ENCODE peak calls at places on chromosomes 1 and 21, in nine cellular contexts. One of them, this sample, is unnamed. For H3K4me1, the result is how much of the 10 kb centered on the place peaks cover.

GRCh38 chr1:236103059-236103458 is 38.2 kb upstream of the NID1 start:
- DNase-seq in esophagus muscularis mucosa: no peak
- DNase-seq in A549: no peak
- DNase-seq in thyroid gland: no peak
- DNase-seq in esophagus squamous epithelium: no peak
- DNase-seq in stomach: no peak
- DNase-seq in breast epithelium: no peak
- DNase-seq in ovary: no peak
- DNase-seq in adrenal gland: no peak
- DNase-seq in this sample: no peak

GRCh38 chr21:41045534-41046268 is 122.3 kb upstream of the BACE2 start:
- DNase-seq in esophagus muscularis mucosa: peak
- DNase-seq in A549: no peak
- DNase-seq in thyroid gland: peak
- DNase-seq in esophagus squamous epithelium: no peak
- DNase-seq in stomach: peak
- DNase-seq in breast epithelium: no peak
- DNase-seq in ovary: no peak
- DNase-seq in adrenal gland: no peak
- DNase-seq in this sample: no peak

GRCh38 chr1:210830034-210831028 is 303.6 kb downstream of the KCNH1 start:
- DNase-seq in esophagus muscularis mucosa: peak
- DNase-seq in A549: no peak
- DNase-seq in thyroid gland: no peak
- DNase-seq in esophagus squamous epithelium: no peak
- DNase-seq in stomach: no peak
- DNase-seq in breast epithelium: no peak
- DNase-seq in ovary: no peak
- DNase-seq in adrenal gland: no peak
- DNase-seq in this sample: no peak

GRCh38 chr1:41629571-41629970 is 145.1 kb upstream of the EDN2 start:
- DNase-seq in esophagus muscularis mucosa: no peak
- DNase-seq in A549: no peak
- DNase-seq in thyroid gland: no peak
- DNase-seq in esophagus squamous epithelium: no peak
- DNase-seq in stomach: no peak
- DNase-seq in breast epithelium: no peak
- DNase-seq in ovary: no peak
- DNase-seq in adrenal gland: no peak
- DNase-seq in this sample: no peak

GRCh38 chr1:234980657-234981396 is 147.8 kb downstream of the TOMM20 start:
- DNase-seq in esophagus muscularis mucosa: peak
- DNase-seq in A549: peak
- DNase-seq in thyroid gland: peak
- DNase-seq in esophagus squamous epithelium: peak
- DNase-seq in stomach: peak
- DNase-seq in breast epithelium: peak
- DNase-seq in ovary: peak
- DNase-seq in adrenal gland: peak
- DNase-seq in this sample: peak

GRCh38 chr1:18234790-18235242 is 127.2 kb downstream of the IGSF21 start:
- DNase-seq in esophagus muscularis mucosa: no peak
- DNase-seq in A549: peak
- DNase-seq in thyroid gland: peak
- DNase-seq in esophagus squamous epithelium: no peak
- DNase-seq in stomach: peak
- DNase-seq in breast epithelium: no peak
- DNase-seq in ovary: no peak
- DNase-seq in adrenal gland: peak
- DNase-seq in this sample: no peak

GRCh38 chr1:212355230-212355969 is 59.3 kb downstream of the PACC1 start:
- DNase-seq in esophagus muscularis mucosa: no peak
- DNase-seq in A549: no peak
- DNase-seq in thyroid gland: no peak
- DNase-seq in esophagus squamous epithelium: no peak
- DNase-seq in stomach: no peak
- DNase-seq in breast epithelium: no peak
- DNase-seq in ovary: no peak
- DNase-seq in adrenal gland: no peak
- DNase-seq in this sample: no peak

GRCh38 chr1:14844923-14845617 is 246.6 kb downstream of the KAZN start:
- DNase-seq in esophagus muscularis mucosa: no peak
- DNase-seq in A549: no peak
- DNase-seq in thyroid gland: no peak
- DNase-seq in esophagus squamous epithelium: no peak
- DNase-seq in stomach: no peak
- DNase-seq in breast epithelium: no peak
- DNase-seq in ovary: no peak
- DNase-seq in adrenal gland: no peak
- DNase-seq in this sample: no peak

GRCh38 chr1:91783423-91784162 is 102.4 kb downstream of the TGFBR3 start:
- DNase-seq in esophagus muscularis mucosa: no peak
- DNase-seq in A549: no peak
- DNase-seq in thyroid gland: peak
- DNase-seq in esophagus squamous epithelium: no peak
- DNase-seq in stomach: no peak
- DNase-seq in breast epithelium: no peak
- DNase-seq in ovary: no peak
- DNase-seq in adrenal gland: no peak
- DNase-seq in this sample: no peak

GRCh38 chr21:42233067-42233981 is 14.4 kb downstream of the ABCG1 start:
- DNase-seq in esophagus muscularis mucosa: peak
- DNase-seq in A549: no peak
- DNase-seq in thyroid gland: peak
- DNase-seq in esophagus squamous epithelium: no peak
- DNase-seq in stomach: peak
- DNase-seq in breast epithelium: no peak
- DNase-seq in ovary: peak
- DNase-seq in adrenal gland: peak
- DNase-seq in this sample: peak

GRCh38 chr1:44036409-44037111 is 5.3 kb upstream of the SLC6A9 start:
- DNase-seq in esophagus muscularis mucosa: no peak
- DNase-seq in A549: peak
- DNase-seq in thyroid gland: peak
- DNase-seq in esophagus squamous epithelium: no peak
- DNase-seq in stomach: peak
- DNase-seq in breast epithelium: no peak
- DNase-seq in ovary: no peak
- DNase-seq in adrenal gland: peak
- DNase-seq in this sample: peak

GRCh38 chr1:28416509-28417194 is 47.1 kb downstream of the PHACTR4 start:
- DNase-seq in esophagus muscularis mucosa: no peak
- DNase-seq in A549: no peak
- DNase-seq in thyroid gland: no peak
- DNase-seq in esophagus squamous epithelium: no peak
- DNase-seq in stomach: no peak
- DNase-seq in breast epithelium: no peak
- DNase-seq in ovary: no peak
- DNase-seq in adrenal gland: no peak
- DNase-seq in this sample: no peak

GRCh38 chr1:23403038-23403336 is 21.6 kb downstream of the TCEA3 start:
- DNase-seq in esophagus muscularis mucosa: no peak
- DNase-seq in A549: peak
- DNase-seq in thyroid gland: no peak
- DNase-seq in esophagus squamous epithelium: no peak
- DNase-seq in stomach: peak
- DNase-seq in breast epithelium: no peak
- DNase-seq in ovary: peak
- DNase-seq in adrenal gland: peak
- DNase-seq in this sample: no peak

GRCh38 chr1:205840524-205840923 is 9.4 kb downstream of the PM20D1 start:
- DNase-seq in esophagus muscularis mucosa: no peak
- DNase-seq in A549: no peak
- DNase-seq in thyroid gland: no peak
- DNase-seq in esophagus squamous epithelium: no peak
- DNase-seq in stomach: no peak
- DNase-seq in breast epithelium: no peak
- DNase-seq in ovary: no peak
- DNase-seq in adrenal gland: no peak
- DNase-seq in this sample: no peak

GRCh38 chr1:156911587-156912298 is 8.7 kb upstream of the LRRC71 start:
- DNase-seq in esophagus muscularis mucosa: no peak
- DNase-seq in A549: no peak
- DNase-seq in thyroid gland: no peak
- DNase-seq in esophagus squamous epithelium: no peak
- DNase-seq in stomach: no peak
- DNase-seq in breast epithelium: no peak
- DNase-seq in ovary: no peak
- DNase-seq in adrenal gland: no peak
- DNase-seq in this sample: peak

GRCh38 chr1:159009704-159010361 is at the start of gene IFI16:
- DNase-seq in esophagus muscularis mucosa: no peak
- DNase-seq in A549: peak
- DNase-seq in thyroid gland: peak
- DNase-seq in esophagus squamous epithelium: no peak
- DNase-seq in stomach: no peak
- DNase-seq in breast epithelium: no peak
- DNase-seq in ovary: no peak
- DNase-seq in adrenal gland: peak
- DNase-seq in this sample: peak

GRCh38 chr21:29710498-29710897 is 229.3 kb downstream of the GRIK1 start:
- DNase-seq in esophagus muscularis mucosa: no peak
- DNase-seq in A549: no peak
- DNase-seq in thyroid gland: no peak
- DNase-seq in esophagus squamous epithelium: no peak
- DNase-seq in stomach: no peak
- DNase-seq in breast epithelium: no peak
- DNase-seq in ovary: no peak
- DNase-seq in adrenal gland: no peak
- DNase-seq in this sample: no peak

GRCh38 chr1:59198565-59198964 is 98.3 kb upstream of the FGGY start:
- DNase-seq in esophagus muscularis mucosa: no peak
- DNase-seq in A549: no peak
- DNase-seq in thyroid gland: peak
- DNase-seq in esophagus squamous epithelium: no peak
- DNase-seq in stomach: no peak
- DNase-seq in breast epithelium: no peak
- DNase-seq in ovary: no peak
- DNase-seq in adrenal gland: no peak
- DNase-seq in this sample: no peak

DNA sequence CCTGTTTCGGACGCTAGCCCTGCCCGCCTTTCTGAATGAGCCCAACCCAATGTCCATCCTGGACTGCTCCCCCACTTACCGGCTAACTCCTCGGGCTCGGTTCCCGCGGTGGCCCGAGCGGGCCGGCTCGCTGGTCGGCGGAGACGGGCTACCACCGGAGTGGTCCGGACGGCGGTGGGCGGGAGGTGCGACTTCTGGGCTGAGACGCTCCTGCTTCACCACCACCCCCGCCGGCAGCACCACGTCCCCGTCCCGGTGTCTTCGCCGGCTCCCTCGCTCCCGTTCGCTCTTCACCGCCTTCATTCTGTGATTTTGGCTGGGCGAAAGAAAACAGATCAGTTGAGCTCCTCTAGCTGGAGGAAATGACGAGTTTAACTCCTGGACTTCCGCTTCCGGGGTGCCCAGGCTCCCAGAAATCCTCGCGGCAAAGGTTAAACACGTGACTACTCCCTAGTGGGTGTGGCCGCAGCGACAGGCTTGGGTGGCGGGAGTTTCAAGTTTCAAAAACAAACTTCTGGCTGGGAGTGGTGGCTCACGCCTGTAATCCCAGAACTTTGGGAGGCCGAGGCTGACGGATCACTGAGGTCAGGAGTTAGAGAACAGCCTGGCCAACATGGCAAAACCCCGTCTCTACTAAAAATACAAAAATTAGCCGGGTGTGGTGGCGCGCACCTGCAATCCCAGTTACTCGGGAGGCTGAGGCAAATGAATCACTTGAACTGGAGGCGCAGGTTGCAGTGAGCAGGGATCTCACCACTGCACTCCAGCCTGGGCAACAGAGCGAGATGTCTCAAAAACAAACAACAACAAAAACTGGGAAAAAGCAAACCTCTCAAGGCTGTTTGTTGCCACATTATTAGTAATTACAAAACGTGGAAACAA is at the start of gene SNIP1:
- DNase-seq in esophagus muscularis mucosa: peak
- DNase-seq in A549: peak
- DNase-seq in thyroid gland: peak
- DNase-seq in esophagus squamous epithelium: peak
- DNase-seq in stomach: peak
- DNase-seq in breast epithelium: peak
- DNase-seq in ovary: peak
- DNase-seq in adrenal gland: peak
- DNase-seq in this sample: peak
- TF ChIP-seq POLR2A in esophagus muscularis mucosa: peak
- TF ChIP-seq POLR2A in A549: peak
- TF ChIP-seq POLR2A in thyroid gland: no peak
- TF ChIP-seq POLR2A in esophagus squamous epithelium: no peak
- TF ChIP-seq POLR2A in stomach: no peak
- TF ChIP-seq POLR2A in breast epithelium: peak
- TF ChIP-seq POLR2A in ovary: peak
- TF ChIP-seq POLR2A in adrenal gland: peak
- TF ChIP-seq POLR2A in this sample: peak

DNA sequence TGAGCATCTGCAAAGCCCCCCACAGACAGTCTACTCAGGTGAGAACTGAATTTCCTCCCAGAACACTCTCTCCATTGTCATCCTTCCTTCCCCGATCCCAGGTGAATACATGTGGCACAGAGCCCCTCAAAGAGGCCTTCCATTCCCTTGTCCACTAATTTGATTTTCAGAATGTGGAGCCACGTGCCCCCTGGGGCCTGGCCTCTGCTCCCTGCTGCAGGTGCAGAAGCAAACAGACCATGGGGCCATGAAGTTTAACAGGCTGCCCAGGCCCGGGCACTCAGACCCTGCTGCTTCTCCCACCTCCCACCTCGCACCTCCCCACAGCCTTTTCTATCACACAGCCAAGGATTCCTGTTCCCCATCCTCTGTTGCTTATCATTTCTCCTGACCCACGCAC is 243.8 kb upstream of the RAB4A start:
- DNase-seq in esophagus muscularis mucosa: no peak
- DNase-seq in A549: no peak
- DNase-seq in thyroid gland: no peak
- DNase-seq in esophagus squamous epithelium: no peak
- DNase-seq in stomach: no peak
- DNase-seq in breast epithelium: no peak
- DNase-seq in ovary: no peak
- DNase-seq in adrenal gland: no peak
- DNase-seq in this sample: no peak
- H3K4me1 ChIP-seq in esophagus muscularis mucosa: under half
- H3K4me1 ChIP-seq in A549: under half
- H3K4me1 ChIP-seq in thyroid gland: under half
- H3K4me1 ChIP-seq in esophagus squamous epithelium: under half
- H3K4me1 ChIP-seq in stomach: under half
- H3K4me1 ChIP-seq in breast epithelium: under half
- H3K4me1 ChIP-seq in ovary: under half
- H3K4me1 ChIP-seq in adrenal gland: under half
- H3K4me1 ChIP-seq in this sample: under half

GRCh38 chr1:200401263-200401662 is 8.6 kb downstream of the ZNF281 start:
- DNase-seq in esophagus muscularis mucosa: no peak
- DNase-seq in A549: no peak
- DNase-seq in thyroid gland: no peak
- DNase-seq in esophagus squamous epithelium: no peak
- DNase-seq in stomach: no peak
- DNase-seq in breast epithelium: no peak
- DNase-seq in ovary: no peak
- DNase-seq in adrenal gland: no peak
- DNase-seq in this sample: no peak
- TF ChIP-seq POLR2A in esophagus muscularis mucosa: no peak
- TF ChIP-seq POLR2A in A549: no peak
- TF ChIP-seq POLR2A in thyroid gland: no peak
- TF ChIP-seq POLR2A in esophagus squamous epithelium: no peak
- TF ChIP-seq POLR2A in stomach: no peak
- TF ChIP-seq POLR2A in breast epithelium: no peak
- TF ChIP-seq POLR2A in ovary: no peak
- TF ChIP-seq POLR2A in adrenal gland: no peak
- TF ChIP-seq POLR2A in this sample: no peak

GRCh38 chr1:56513095-56513494 is 66.3 kb downstream of the PLPP3 start:
- DNase-seq in esophagus muscularis mucosa: no peak
- DNase-seq in A549: no peak
- DNase-seq in thyroid gland: no peak
- DNase-seq in esophagus squamous epithelium: no peak
- DNase-seq in stomach: no peak
- DNase-seq in breast epithelium: no peak
- DNase-seq in ovary: no peak
- DNase-seq in adrenal gland: no peak
- DNase-seq in this sample: peak
- H3K4me1 ChIP-seq in esophagus muscularis mucosa: half or more
- H3K4me1 ChIP-seq in A549: under half
- H3K4me1 ChIP-seq in thyroid gland: half or more
- H3K4me1 ChIP-seq in esophagus squamous epithelium: half or more
- H3K4me1 ChIP-seq in stomach: under half
- H3K4me1 ChIP-seq in breast epithelium: under half
- H3K4me1 ChIP-seq in ovary: under half
- H3K4me1 ChIP-seq in adrenal gland: under half
- H3K4me1 ChIP-seq in this sample: half or more

This sample was measured in heart left ventricle.